ENCODE peak calls at places on chromosomes 6 and 20, in eight cellular contexts. G is H9, Y is fibroblast of lung, A is hepatocyte, W is uterus, X is Peyer's patch, I is DND-41, N is prostate gland. F is an unnamed sample.

GRCh38 chr6:136085370-136086115 is 164.6 kb downstream of the MTFR2 start:
- DNase-seq in G (no peak), Y (peak), A (no peak), W (no peak), X (no peak), I (no peak), N (no peak), F (no peak)

GRCh38 chr20:19277381-19277780 is 64.9 kb downstream of the SLC24A3 start:
- DNase-seq in G (no peak), Y (no peak), A (no peak), W (no peak), X (no peak), I (no peak), N (no peak), F (no peak)

GRCh38 chr20:35766843-35767242 is 5.0 kb upstream of the PHF20 start:
- DNase-seq in G (no peak), Y (no peak), A (no peak), W (no peak), X (no peak), I (no peak), N (no peak), F (no peak)

GRCh38 chr20:2005831-2006426 is 12.1 kb upstream of the PDYN start:
- DNase-seq in G (peak), Y (peak), A (peak), W (no peak), X (peak), I (peak), N (peak), F (peak)

GRCh38 chr6:86192123-86192522 is 549.4 kb upstream of the SYNCRIP start:
- DNase-seq in G (peak), Y (no peak), A (peak), W (no peak), X (no peak), I (peak), N (peak), F (no peak)

GRCh38 chr20:1918766-1919165 is 23.6 kb downstream of the SIRPA start:
- DNase-seq in G (no peak), Y (no peak), A (no peak), W (no peak), X (no peak), I (no peak), N (no peak), F (no peak)

GRCh38 chr20:49747707-49748524 is 34.2 kb upstream of the B4GALT5 start:
- DNase-seq in G (no peak), Y (peak), A (peak), W (peak), X (peak), I (no peak), N (peak), F (no peak)

GRCh38 chr20:7770578-7770977 is 169.7 kb downstream of the HAO1 start:
- DNase-seq in G (no peak), Y (peak), A (no peak), W (no peak), X (no peak), I (peak), N (no peak), F (no peak)

GRCh38 chr20:59938221-59938620 is 1.9 kb downstream of the PPP1R3D start:
- DNase-seq in G (no peak), Y (peak), A (no peak), W (no peak), X (no peak), I (no peak), N (no peak), F (no peak)

GRCh38 chr6:108295676-108296075 is 822 bp downstream of the AFG1L start:
- DNase-seq in G (no peak), Y (no peak), A (no peak), W (no peak), X (no peak), I (no peak), N (no peak), F (no peak)

GRCh38 chr6:65786815-65787214 is 79.8 kb upstream of the EYS start:
- DNase-seq in G (no peak), Y (no peak), A (no peak), W (no peak), X (no peak), I (no peak), N (no peak), F (no peak)

GRCh38 chr20:37223053-37223452 is 38.6 kb downstream of the GHRH start:
- DNase-seq in G (no peak), Y (peak), A (peak), W (no peak), X (no peak), I (no peak), N (no peak), F (no peak)

GRCh38 chr6:10962673-10963072 is 75.8 kb downstream of the SYCP2L start:
- DNase-seq in G (no peak), Y (peak), A (peak), W (no peak), X (no peak), I (no peak), N (no peak), F (no peak)

GRCh38 chr6:135535989-135536414 is 38.5 kb upstream of the AHI1 start:
- DNase-seq in G (no peak), Y (peak), A (peak), W (no peak), X (no peak), I (no peak), N (peak), F (no peak)

GRCh38 chr20:50216543-50217206 is 26.0 kb downstream of the CEBPB start:
- DNase-seq in G (no peak), Y (no peak), A (peak), W (no peak), X (peak), I (no peak), N (no peak), F (no peak)

GRCh38 chr20:17806739-17807441 is 107.1 kb downstream of the BANF2 start:
- DNase-seq in G (peak), Y (peak), A (peak), W (peak), X (no peak), I (no peak), N (no peak), F (no peak)

GRCh38 chr6:6736753-6737654 is 148.5 kb downstream of the LY86 start:
- DNase-seq in G (peak), Y (no peak), A (peak), W (peak), X (peak), I (no peak), N (no peak), F (no peak)

GRCh38 chr20:43559147-43559477 is 285 bp downstream of the SGK2 start:
- DNase-seq in G (no peak), Y (no peak), A (no peak), W (no peak), X (no peak), I (no peak), N (no peak), F (no peak)

GRCh38 chr6:20564269-20564668 is 30.0 kb downstream of the CDKAL1 start:
- DNase-seq in G (no peak), Y (no peak), A (no peak), W (no peak), X (no peak), I (no peak), N (no peak), F (no peak)

GRCh38 chr6:7960141-7960540 is 49.6 kb upstream of the TXNDC5 start:
- DNase-seq in G (no peak), Y (no peak), A (no peak), W (no peak), X (no peak), I (no peak), N (no peak), F (no peak)

GRCh38 chr6:51060262-51060762 is 241.6 kb downstream of the TFAP2B start:
- DNase-seq in G (no peak), Y (no peak), A (no peak), W (no peak), X (no peak), I (no peak), N (no peak), F (no peak)

GRCh38 chr20:24736131-24736843 is 212.8 kb upstream of the CST7 start:
- DNase-seq in G (no peak), Y (peak), A (peak), W (no peak), X (no peak), I (no peak), N (no peak), F (no peak)

GRCh38 chr6:3753228-3753795 is 1.8 kb upstream of the PXDC1 start:
- DNase-seq in G (no peak), Y (no peak), A (no peak), W (no peak), X (no peak), I (no peak), N (no peak), F (no peak)

GRCh38 chr20:51275181-51275580 is 252.3 kb upstream of the KCNG1 start:
- DNase-seq in G (no peak), Y (no peak), A (no peak), W (no peak), X (no peak), I (no peak), N (no peak), F (no peak)

GRCh38 chr6:52697903-52698302 is 27.0 kb downstream of the TMEM14A start:
- DNase-seq in G (no peak), Y (no peak), A (no peak), W (no peak), X (no peak), I (no peak), N (no peak), F (no peak)

GRCh38 chr20:53957421-53958172 is 112.8 kb downstream of the BCAS1 start:
- DNase-seq in G (no peak), Y (peak), A (no peak), W (no peak), X (no peak), I (no peak), N (no peak), F (no peak)

GRCh38 chr6:135358251-135358821 is 139.2 kb downstream of the AHI1 start:
- DNase-seq in G (no peak), Y (peak), A (no peak), W (no peak), X (no peak), I (no peak), N (no peak), F (no peak)

GRCh38 chr6:111792914-111793700 is 80.1 kb downstream of the FYN start:
- DNase-seq in G (no peak), Y (no peak), A (no peak), W (no peak), X (no peak), I (no peak), N (no peak), F (no peak)

GRCh38 chr20:17869295-17869994 is 99.1 kb downstream of the SNX5 start:
- DNase-seq in G (no peak), Y (no peak), A (no peak), W (no peak), X (no peak), I (no peak), N (no peak), F (no peak)

GRCh38 chr6:84763397-84764331 is 734 bp downstream of the TBX18 start:
- DNase-seq in G (peak), Y (peak), A (peak), W (no peak), X (no peak), I (no peak), N (no peak), F (no peak)

GRCh38 chr20:44209691-44210421 is 715 bp downstream of the OSER1 start:
- DNase-seq in G (no peak), Y (peak), A (peak), W (peak), X (no peak), I (peak), N (peak), F (no peak)

GRCh38 chr6:12436683-12437082 is 146.5 kb downstream of the EDN1 start:
- DNase-seq in G (no peak), Y (no peak), A (peak), W (no peak), X (no peak), I (no peak), N (no peak), F (no peak)

GRCh38 chr20:46709055-46709458 is 392 bp upstream of the SLC2A10 start:
- DNase-seq in G (no peak), Y (no peak), A (peak), W (no peak), X (no peak), I (no peak), N (peak), F (no peak)

GRCh38 chr20:63064310-63064709 is 57.5 kb upstream of the BHLHE23 start:
- DNase-seq in G (peak), Y (no peak), A (no peak), W (no peak), X (peak), I (peak), N (no peak), F (no peak)

GRCh38 chr6:28648035-28648877 is 122.6 kb downstream of the GPX5 start:
- DNase-seq in G (peak), Y (peak), A (peak), W (peak), X (no peak), I (peak), N (peak), F (no peak)

GRCh38 chr20:19742974-19743649 is 14.9 kb upstream of the RIN2 start:
- DNase-seq in G (no peak), Y (no peak), A (peak), W (no peak), X (no peak), I (no peak), N (no peak), F (no peak)

GRCh38 chr6:81609736-81610135 is 142.7 kb downstream of the TENT5A start:
- DNase-seq in G (no peak), Y (no peak), A (no peak), W (no peak), X (no peak), I (no peak), N (no peak), F (no peak)

GRCh38 chr6:10482636-10483257 is 38.4 kb upstream of the GCNT2 start:
- DNase-seq in G (peak), Y (no peak), A (no peak), W (no peak), X (no peak), I (no peak), N (no peak), F (no peak)

GRCh38 chr6:129302671-129303070 is 407.3 kb downstream of the ARHGAP18 start:
- DNase-seq in G (no peak), Y (no peak), A (no peak), W (no peak), X (no peak), I (no peak), N (no peak), F (no peak)

DNA sequence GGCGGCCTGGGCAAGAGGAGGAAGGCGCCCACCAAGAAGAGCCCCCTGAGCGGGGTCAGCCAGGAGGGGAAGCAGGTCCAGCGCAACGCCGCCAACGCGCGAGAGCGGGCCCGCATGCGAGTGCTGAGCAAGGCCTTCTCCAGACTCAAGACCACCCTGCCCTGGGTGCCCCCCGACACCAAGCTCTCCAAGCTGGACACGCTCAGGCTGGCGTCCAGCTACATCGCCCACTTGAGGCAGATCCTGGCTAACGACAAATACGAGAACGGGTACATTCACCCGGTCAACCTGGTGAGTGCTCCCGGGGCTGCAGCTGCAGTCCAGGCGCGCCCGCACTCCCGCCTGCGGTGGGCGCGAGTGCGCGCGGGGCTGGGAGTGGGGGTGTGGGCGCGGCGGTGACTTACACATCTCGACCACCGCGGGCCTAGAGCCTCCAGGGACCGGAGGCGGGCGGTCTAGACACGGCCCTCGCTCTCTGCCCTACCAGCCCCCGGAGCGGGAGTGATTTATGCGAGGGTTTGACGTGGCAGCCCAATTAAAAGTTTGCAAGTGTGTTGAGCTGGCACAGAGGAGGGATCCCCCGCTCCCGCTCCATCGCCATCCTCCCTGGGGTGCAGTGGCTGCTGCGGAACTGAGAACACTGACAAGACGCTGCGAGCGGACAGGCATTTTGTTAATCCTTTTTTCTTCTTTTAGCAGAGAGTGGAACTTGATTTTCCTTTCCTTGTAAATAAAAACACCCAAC is 816 bp downstream of the TCF21 start:
- DNase-seq in G (peak), Y (peak), A (peak), W (peak), X (peak), I (no peak), N (no peak), F (no peak)
- TF ChIP-seq CTCF in G (peak), Y (peak), A (peak), W (no peak), X (no peak), I (no peak), N (no peak), F (no peak)

GRCh38 chr6:152244998-152245630 is 392.0 kb downstream of the SYNE1 start:
- DNase-seq in G (no peak), Y (no peak), A (no peak), W (no peak), X (no peak), I (no peak), N (no peak), F (no peak)
- H3K27ac ChIP-seq in G (no peak), Y (no peak), A (peak), W (peak), X (peak), I (no peak), N (peak), F (no peak)

GRCh38 chr6:32972353-32973143 is 4.2 kb downstream of the BRD2 start:
- DNase-seq in G (no peak), Y (no peak), A (peak), W (no peak), X (peak), I (no peak), N (no peak), F (peak)

GRCh38 chr6:32973144-32973854 is 4.9 kb downstream of the BRD2 start:
- DNase-seq in G (no peak), Y (peak), A (peak), W (peak), X (no peak), I (peak), N (peak), F (no peak)

GRCh38 chr6:32971245-32971580 is 2.8 kb downstream of the BRD2 start:
- DNase-seq in G (no peak), Y (no peak), A (no peak), W (no peak), X (no peak), I (no peak), N (no peak), F (no peak)

GRCh38 chr6:32970413-32971244 is 2.2 kb downstream of the BRD2 start:
- DNase-seq in G (peak), Y (peak), A (peak), W (peak), X (peak), I (peak), N (peak), F (peak)

GRCh38 chr6:32971581-32972352 is 3.4 kb downstream of the BRD2 start:
- DNase-seq in G (peak), Y (peak), A (peak), W (peak), X (peak), I (peak), N (peak), F (peak)
- TF ChIP-seq CTCF in G (no peak), Y (no peak), A (no peak), W (no peak), X (peak), I (peak), N (no peak), F (no peak)

GRCh38 chr6:89161326-89162046 is 15.6 kb downstream of the PM20D2 start:
- DNase-seq in G (peak), Y (peak), A (no peak), W (no peak), X (no peak), I (no peak), N (no peak), F (no peak)
- H3K27ac ChIP-seq in G (no peak), Y (no peak), A (peak), W (peak), X (no peak), I (no peak), N (peak), F (no peak)

F was measured in CD4-positive, alpha-beta T cell.